ENCODE peak calls at places on chromosomes 12 and 14, in ten cellular contexts. I is stimulated activated CD4-positive, alpha-beta T cell treated with anti-CD3 and anti-CD28 coated beads, Interleukin-4, amount 100 ng/mL, for 48 hours; V is neural crest cell; G is HuH-7; K is T-helper 22 cell; A is kidney tubule cell; W is CD8-positive, alpha-beta T cell; U is substantia nigra; T is activated naive CD8-positive, alpha-beta T cell treated with anti-CD3 and anti-CD28 coated beads, Interleukin-2, amount 50 U/mL, for 24 hours; C is GM13977. E is an unnamed sample.

GRCh38 chr12:22268406-22268805 is 66.1 kb downstream of the ST8SIA1 start:
- DNase-seq in G (no peak), C (no peak), V (no peak), K (no peak), I (no peak), T (no peak), W (no peak), U (no peak), A (no peak), E (no peak)

GRCh38 chr14:35687335-35687939 is 121.7 kb downstream of the RALGAPA1 start:
- DNase-seq in C (peak), I (peak), A (peak), K (no peak), T (peak), W (no peak), G (peak), V (peak), U (peak), E (peak)

GRCh38 chr12:111446044-111446581 is 40.4 kb downstream of the SH2B3 start:
- DNase-seq in T (no peak), U (no peak), W (peak), K (no peak), I (no peak), A (peak), V (no peak), C (no peak), G (no peak), E (no peak)

GRCh38 chr14:104436047-104436531 is 143.5 kb upstream of the C14orf180 start:
- DNase-seq in V (no peak), T (no peak), I (no peak), C (peak), K (no peak), W (no peak), A (peak), G (no peak), U (peak), E (no peak)

GRCh38 chr12:108457006-108457733 is 57.9 kb upstream of the FICD start:
- DNase-seq in V (peak), W (no peak), K (no peak), C (peak), U (no peak), G (peak), T (no peak), I (no peak), A (peak), E (peak)

GRCh38 chr12:34033628-34034296 is 11.5 kb downstream of the ALG10 start:
- DNase-seq in G (peak), V (no peak), A (peak), I (no peak), W (no peak), U (no peak), T (no peak), K (no peak), C (peak), E (no peak)

GRCh38 chr12:115370650-115371049 is 686.7 kb upstream of the TBX3 start:
- DNase-seq in G (no peak), C (no peak), T (no peak), K (no peak), W (no peak), I (no peak), V (no peak), A (no peak), U (no peak), E (no peak)

GRCh38 chr12:4483885-4484823 is 38.5 kb upstream of the FGF6 start:
- DNase-seq in W (no peak), A (peak), I (no peak), T (no peak), C (no peak), K (no peak), V (no peak), U (no peak), G (no peak), E (no peak)

GRCh38 chr14:95445676-95446075 is 70.8 kb downstream of the SYNE3 start:
- DNase-seq in C (no peak), V (no peak), G (no peak), U (no peak), A (no peak), W (no peak), K (no peak), T (no peak), I (no peak), E (no peak)